ENCODE peak calls at places on chromosomes 5 and 9, in nine cellular contexts. C is A549, I is body of pancreas, B is GM12891, K is uterus, A is gastrocnemius medialis, O is Peyer's patch, P is breast epithelium, J is IMR-90. D is an unnamed sample.

GRCh38 chr5:132274050-132274869 is 16.8 kb downstream of the PDLIM4 start:
- DNase-seq in P (no peak), K (no peak), B (no peak), C (no peak), I (no peak), A (no peak), O (peak), J (no peak), D (no peak)

GRCh38 chr9:30932226-30932625 is 1452.2 kb upstream of the ACO1 start:
- DNase-seq in K (no peak), C (peak), P (peak), I (no peak), B (no peak), O (no peak), J (no peak), A (no peak), D (no peak)

GRCh38 chr5:83077662-83078261 is 415 bp downstream of the XRCC4 start:
- DNase-seq in O (no peak), A (no peak), C (no peak), J (peak), B (no peak), K (no peak), P (no peak), I (no peak), D (peak)

GRCh38 chr5:51279983-51280382 is 103.3 kb upstream of the ISL1 start:
- DNase-seq in B (no peak), J (no peak), C (no peak), O (no peak), A (no peak), I (peak), P (no peak), K (no peak), D (no peak)

GRCh38 chr9:96048116-96048953 is 172.8 kb downstream of the ERCC6L2 start:
- DNase-seq in J (no peak), I (peak), O (no peak), P (no peak), K (no peak), A (no peak), C (no peak), B (no peak), D (no peak)

GRCh38 chr5:55497712-55498111 is 37.1 kb downstream of the PLPP1 start:
- DNase-seq in I (no peak), A (no peak), O (no peak), C (no peak), B (no peak), J (no peak), P (no peak), K (no peak), D (no peak)

GRCh38 chr5:127695336-127695735 is 7.9 kb upstream of the CCDC192 start:
- DNase-seq in I (no peak), C (no peak), P (no peak), A (no peak), J (no peak), O (no peak), K (no peak), B (no peak), D (no peak)

GRCh38 chr9:91789941-91790340 is 160.1 kb downstream of the ROR2 start:
- DNase-seq in K (no peak), C (no peak), A (no peak), I (no peak), P (no peak), J (peak), O (peak), B (no peak), D (no peak)

GRCh38 chr5:53712327-53712726 is 151.9 kb downstream of the NDUFS4 start:
- DNase-seq in P (no peak), I (no peak), B (no peak), C (no peak), J (no peak), K (no peak), O (no peak), A (no peak), D (no peak)

GRCh38 chr9:100919526-100919925 is 109.0 kb upstream of the PLPPR1 start:
- DNase-seq in J (no peak), C (no peak), A (no peak), B (no peak), O (no peak), I (no peak), K (no peak), P (no peak), D (no peak)

GRCh38 chr5:125848746-125849145 is 574.5 kb upstream of the GRAMD2B start:
- DNase-seq in A (no peak), O (no peak), I (no peak), J (no peak), P (no peak), K (no peak), C (no peak), B (no peak), D (no peak)

GRCh38 chr9:31185831-31186230 is 1198.6 kb upstream of the ACO1 start:
- DNase-seq in J (peak), P (no peak), C (no peak), I (no peak), K (no peak), B (no peak), A (no peak), O (no peak), D (no peak)

DNA sequence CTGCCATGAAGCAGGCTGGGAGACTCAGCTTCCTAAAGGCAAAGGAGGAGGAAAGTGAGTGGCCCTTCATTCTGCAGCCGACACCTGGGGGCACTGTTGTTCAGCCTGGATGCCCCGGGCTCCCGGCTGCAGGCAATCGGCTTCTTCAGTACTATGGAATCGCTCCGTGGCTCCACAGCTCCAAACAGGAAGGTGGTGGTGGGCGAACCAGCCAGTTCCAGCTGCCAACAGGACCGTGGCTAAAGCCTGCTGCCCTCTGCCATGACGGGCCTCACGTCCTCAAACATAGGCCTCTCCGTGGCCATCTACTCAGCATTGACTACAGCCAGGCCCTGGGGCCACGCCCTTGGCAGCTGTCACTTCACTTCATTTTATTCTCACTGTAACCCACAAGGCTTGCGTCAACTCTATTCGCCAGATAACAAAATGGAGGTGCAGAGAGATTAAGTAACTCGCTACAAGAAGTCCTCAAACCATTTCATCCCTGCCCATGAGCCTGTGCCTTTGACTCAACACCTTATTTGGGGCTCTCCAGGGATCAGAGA is 38.1 kb downstream of the PAX5 start:
- DNase-seq in I (peak), B (peak), A (no peak), O (peak), J (peak), K (no peak), P (no peak), C (peak), D (peak)
- TF ChIP-seq POLR2A in I (no peak), B (no peak), A (no peak), O (no peak), J (no peak), K (no peak), P (no peak), C (no peak), D (no peak)

GRCh38 chr5:137073192-137073591 is 425.9 kb downstream of the SPOCK1 start:
- DNase-seq in J (peak), I (no peak), A (no peak), P (no peak), O (no peak), C (no peak), B (no peak), K (peak), D (no peak)
- TF ChIP-seq POLR2A in J (no peak), I (no peak), A (no peak), P (no peak), O (no peak), C (no peak), B (no peak), K (no peak), D (no peak)

GRCh38 chr5:35248843-35249780 is 18.8 kb upstream of the PRLR start:
- DNase-seq in I (no peak), C (no peak), K (no peak), J (peak), B (no peak), O (no peak), P (no peak), A (no peak), D (no peak)
- TF ChIP-seq POLR2A in I (no peak), C (no peak), K (no peak), J (no peak), B (no peak), O (no peak), P (no peak), A (no peak), D (no peak)

DNA sequence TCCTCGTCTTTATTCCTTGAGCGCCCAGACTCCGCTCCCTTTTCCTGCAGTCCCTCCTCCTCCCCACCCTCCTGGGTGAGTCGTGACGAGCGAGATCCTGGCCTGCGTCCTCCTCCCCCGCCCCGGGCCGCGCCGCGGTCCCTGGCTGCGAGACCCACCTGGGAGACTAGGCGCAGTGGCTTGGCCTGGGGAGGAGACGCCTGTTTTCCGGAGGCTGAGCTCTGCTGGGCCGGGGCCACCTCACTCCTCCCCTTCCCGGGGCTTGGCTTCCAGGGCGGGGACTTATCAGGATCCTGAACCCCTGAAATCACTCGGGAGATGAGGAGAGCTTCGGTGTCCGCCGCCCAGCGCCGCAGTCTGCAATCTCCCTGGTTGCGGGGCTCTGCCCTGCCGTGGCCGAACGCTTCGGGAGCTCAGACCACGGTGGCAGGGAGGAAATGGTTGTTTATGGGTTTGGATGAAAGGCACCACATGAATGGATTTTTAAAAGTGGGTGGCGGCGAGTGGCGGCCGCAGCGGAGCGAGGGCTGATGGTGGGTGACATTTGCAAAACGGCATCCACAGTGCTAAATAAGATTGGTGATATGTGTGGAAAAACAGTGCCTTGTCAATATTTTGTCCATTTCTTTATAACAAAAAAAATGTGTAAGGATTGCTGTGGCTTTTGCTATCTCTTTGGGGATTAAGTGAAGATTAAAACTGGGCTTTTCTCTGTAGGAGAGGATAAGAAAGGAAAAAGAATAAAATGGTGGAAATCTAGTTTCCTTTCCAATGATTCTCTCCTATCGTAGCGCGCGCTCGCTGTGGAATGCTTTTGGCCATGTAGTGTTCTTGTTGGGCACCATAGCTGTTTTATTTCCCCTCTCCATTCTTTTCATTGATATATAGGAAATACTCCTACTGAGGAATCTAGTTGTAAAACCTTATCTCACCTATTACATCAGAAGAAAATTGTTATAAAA is 1.2 kb downstream of the STXBP1 start:
- DNase-seq in A (peak), O (peak), C (peak), B (no peak), J (peak), K (peak), P (peak), I (peak), D (peak)
- TF ChIP-seq POLR2A in A (peak), O (peak), C (peak), B (no peak), J (peak), K (peak), P (no peak), I (peak), D (no peak)

GRCh38 chr9:16721972-16722371 is 148.5 kb downstream of the BNC2 start:
- DNase-seq in I (peak), A (peak), P (no peak), B (no peak), C (no peak), O (peak), J (peak), K (peak), D (no peak)
- TF ChIP-seq POLR2A in I (no peak), A (peak), P (no peak), B (no peak), C (no peak), O (no peak), J (no peak), K (peak), D (no peak)

GRCh38 chr5:78360674-78361225 is 333 bp downstream of the SCAMP1 start:
- DNase-seq in I (peak), P (peak), O (peak), B (peak), C (no peak), J (no peak), K (peak), A (peak), D (peak)
- TF ChIP-seq POLR2A in I (no peak), P (no peak), O (no peak), B (no peak), C (no peak), J (peak), K (no peak), A (peak), D (no peak)

DNA sequence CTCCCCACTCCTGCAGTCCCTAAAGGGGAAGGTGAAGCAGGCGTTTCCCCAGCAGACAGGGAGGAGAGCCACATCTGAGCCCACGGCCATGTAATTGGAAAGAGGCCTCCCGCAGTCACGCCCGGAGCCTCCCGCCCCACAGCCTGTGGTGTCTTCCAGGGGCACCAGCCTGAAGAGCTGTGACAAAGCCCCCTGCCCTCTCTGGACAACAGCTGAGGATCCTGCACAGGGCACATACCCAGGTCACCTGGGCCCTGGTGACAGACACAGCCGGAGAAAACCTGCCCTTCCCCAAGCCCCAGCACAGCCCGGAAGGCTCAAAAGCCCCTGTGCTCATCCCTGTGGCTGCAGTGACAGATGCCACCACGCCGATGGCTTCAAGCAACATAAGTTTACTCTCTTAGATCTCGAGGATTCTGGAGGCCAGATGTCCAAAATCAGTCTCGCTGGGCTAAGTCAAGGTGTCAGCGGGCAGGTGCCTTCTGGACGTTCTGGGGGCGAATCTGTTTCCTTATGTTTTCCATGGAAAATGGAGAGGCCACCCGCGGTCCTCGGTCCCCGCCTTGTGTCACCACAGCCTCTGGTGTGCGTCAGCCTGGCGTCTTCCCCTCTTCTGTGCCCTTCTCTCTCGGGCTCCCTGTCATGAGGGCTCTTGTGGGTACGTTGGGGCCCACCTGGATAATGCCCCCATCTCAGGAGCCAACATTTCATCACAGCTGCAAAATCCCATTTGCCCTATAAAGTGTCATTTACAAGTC is 71.5 kb downstream of the PSMB7 start:
- DNase-seq in A (no peak), J (no peak), P (no peak), O (no peak), I (no peak), C (no peak), K (no peak), B (no peak), D (no peak)
- TF ChIP-seq POLR2A in A (no peak), J (no peak), P (no peak), O (no peak), I (no peak), C (no peak), K (no peak), B (no peak), D (no peak)

GRCh38 chr5:18720002-18720401 is 1085.7 kb downstream of the TAF11L14 start:
- DNase-seq in I (no peak), A (no peak), J (no peak), B (no peak), O (no peak), P (no peak), C (no peak), K (no peak), D (no peak)
- TF ChIP-seq POLR2A in I (no peak), A (no peak), J (no peak), B (no peak), O (no peak), P (no peak), C (no peak), K (no peak), D (no peak)

D was measured in erythroblast.